ENCODE peak calls at places on chromosomes 11 and 22, in five cellular contexts. Q, E, G, J and P are unnamed samples.

GRCh38 chr11:35321532-35322320 is 97.6 kb downstream of the SLC1A2 start:
- DNase-seq in Q (no peak), E (no peak), G (no peak), J (no peak), P (peak; percentile 46)

GRCh38 chr11:127470485-127470884 is 469.9 kb upstream of the KIRREL3 start:
- DNase-seq in Q (no peak), E (no peak), G (no peak), J (no peak), P (peak; percentile 45)

GRCh38 chr22:30260682-30261081 is 6.0 kb downstream of the OSM start:
- DNase-seq in Q (no peak), E (no peak), G (no peak), J (no peak), P (no peak)

GRCh38 chr11:76806131-76806530 is 23.0 kb downstream of the TSKU start:
- DNase-seq in Q (no peak), E (no peak), G (no peak), J (no peak), P (no peak)

GRCh38 chr22:46525681-46526483 is 11.5 kb downstream of the CELSR1 start:
- DNase-seq in Q (peak; percentile 70), E (no peak), G (no peak), J (no peak), P (no peak)

GRCh38 chr22:50465531-50465930 is 9.3 kb downstream of the SBF1 start:
- DNase-seq in Q (no peak), E (no peak), G (no peak), J (no peak), P (no peak)

GRCh38 chr11:2655834-2656622 is 43.8 kb downstream of the KCNQ1OT1 start:
- DNase-seq in Q (no peak), E (no peak), G (no peak), J (no peak), P (no peak)

GRCh38 chr11:16040151-16040550 is 316.2 kb downstream of the SOX6 start:
- DNase-seq in Q (no peak), E (no peak), G (no peak), J (no peak), P (no peak)

GRCh38 chr22:37633693-37634504 is 5.6 kb upstream of the SH3BP1 start:
- DNase-seq in Q (peak; percentile 89), E (peak; percentile 35), G (peak; percentile 47), J (peak; percentile 43), P (peak; percentile 71)

GRCh38 chr11:44861829-44862545 is 88.7 kb downstream of the TP53I11 start:
- DNase-seq in Q (peak; percentile 89), E (peak; percentile 55), G (peak; percentile 18), J (peak; percentile 57), P (peak; percentile 79)

GRCh38 chr11:130449996-130450419 is 1.6 kb downstream of the ADAMTS15 start:
- DNase-seq in Q (peak; percentile 74), E (no peak), G (no peak), J (no peak), P (peak; percentile 89)

GRCh38 chr22:48488149-48488551 is 1339.5 kb downstream of the BRD1 start:
- DNase-seq in Q (no peak), E (no peak), G (no peak), J (no peak), P (peak; percentile 46)

GRCh38 chr11:117625237-117625636 is 171.8 kb downstream of the DSCAML1 start:
- DNase-seq in Q (no peak), E (no peak), G (no peak), J (no peak), P (no peak)

GRCh38 chr11:117771197-117771596 is 25.8 kb downstream of the DSCAML1 start:
- DNase-seq in Q (no peak), E (no peak), G (no peak), J (no peak), P (no peak)

GRCh38 chr22:37533995-37534394 is 14.8 kb upstream of the CARD10 start:
- DNase-seq in Q (no peak), E (no peak), G (no peak), J (no peak), P (no peak)

GRCh38 chr11:2578934-2579280 is 120.9 kb downstream of the KCNQ1OT1 start:
- DNase-seq in Q (no peak), E (no peak), G (no peak), J (no peak), P (peak; percentile 4)

GRCh38 chr22:19537941-19538488 is 13.8 kb upstream of the CLDN5 start:
- DNase-seq in Q (no peak), E (no peak), G (no peak), J (no peak), P (no peak)

GRCh38 chr11:17208257-17208999 is 642 bp upstream of the PIK3C2A start:
- DNase-seq in Q (peak; percentile 62), E (no peak), G (no peak), J (no peak), P (peak; percentile 83)

GRCh38 chr11:24234822-24235508 is 261.9 kb upstream of the LUZP2 start:
- DNase-seq in Q (peak; percentile 81), E (no peak), G (no peak), J (no peak), P (peak; percentile 19)

GRCh38 chr11:20609727-20610707 is 10.6 kb downstream of the SLC6A5 start:
- DNase-seq in Q (peak; percentile 48), E (peak; percentile 31), G (no peak), J (peak; percentile 52), P (peak; percentile 88)

GRCh38 chr11:30914143-30914762 is 328.1 kb upstream of the MPPED2 start:
- DNase-seq in Q (peak; percentile 50), E (no peak), G (no peak), J (no peak), P (peak; percentile 81)

GRCh38 chr22:31637938-31638618 is 23.9 kb downstream of the PISD start:
- DNase-seq in Q (peak; percentile 79), E (no peak), G (no peak), J (no peak), P (no peak)

GRCh38 chr22:40215266-40215665 is 37.5 kb downstream of the TNRC6B start:
- DNase-seq in Q (peak; percentile 62), E (no peak), G (no peak), J (no peak), P (no peak)

GRCh38 chr11:33055361-33055760 is 16.0 kb downstream of the TCP11L1 start:
- DNase-seq in Q (no peak), E (no peak), G (no peak), J (no peak), P (no peak)

GRCh38 chr11:117223741-117224685 is 7.9 kb downstream of the PCSK7 start:
- DNase-seq in Q (no peak), E (no peak), G (no peak), J (no peak), P (no peak)

GRCh38 chr22:27842236-27842993 is 40.9 kb upstream of the MN1 start:
- DNase-seq in Q (no peak), E (no peak), G (no peak), J (no peak), P (no peak)

GRCh38 chr11:8205566-8205965 is 36.7 kb upstream of the RIC3 start:
- DNase-seq in Q (no peak), E (no peak), G (no peak), J (no peak), P (no peak)

GRCh38 chr11:84612645-84613044 is 1014.5 kb downstream of the DLG2 start:
- DNase-seq in Q (no peak), E (no peak), G (no peak), J (no peak), P (no peak)

GRCh38 chr11:44964526-44965209 is 14.0 kb upstream of the TP53I11 start:
- DNase-seq in Q (peak; percentile 77), E (no peak), G (no peak), J (no peak), P (peak; percentile 87)